ENCODE peak calls at places on chromosome 11, in seven cellular contexts. X is OCI-LY7, Y is GM23338, I is neural progenitor cell, Q is HCT116, J is SK-N-SH, R is MM.1S. H is an unnamed sample.
A peak's percentile ranks its signal among the peaks of the same experiment; 100 is the strongest.

GRCh38 chr11:125163431-125164011 is 1.0 kb upstream of the PKNOX2 start:
- DNase-seq in X (no peak), Y (peak; percentile 69), I (peak; percentile 86), Q (no peak), J (no peak), R (no peak), H (no peak)

GRCh38 chr11:11620251-11620965 is 1.4 kb downstream of the GALNT18 start:
- DNase-seq in X (no peak), Y (peak; percentile 66), I (peak; percentile 67), Q (peak; percentile 47), J (peak; percentile 70), R (no peak), H (peak; percentile 60)

GRCh38 chr11:86069408-86070086 is 663 bp upstream of the PICALM start:
- DNase-seq in X (peak; percentile 53), Y (peak; percentile 79), I (no peak), Q (peak; percentile 54), J (peak; percentile 22), R (no peak), H (peak; percentile 73)

GRCh38 chr11:6667733-6668374 is 12.2 kb upstream of the DCHS1 start:
- DNase-seq in X (peak; percentile 53), Y (peak; percentile 77), I (peak; percentile 27), Q (peak; percentile 38), J (no peak), R (peak; percentile 47), H (no peak)

GRCh38 chr11:9565822-9566560 is 7.5 kb upstream of the WEE1 start:
- DNase-seq in X (no peak), Y (peak; percentile 85), I (peak; percentile 90), Q (peak; percentile 100), J (peak; percentile 16), R (peak; percentile 74), H (peak; percentile 92)

GRCh38 chr11:85845052-85845631 is 10.0 kb upstream of the CCDC83 start:
- DNase-seq in X (no peak), Y (no peak), I (no peak), Q (no peak), J (no peak), R (no peak), H (no peak)

GRCh38 chr11:77411238-77411637 is 62.7 kb downstream of the PAK1 start:
- DNase-seq in X (no peak), Y (peak; percentile 37), I (peak; percentile 32), Q (no peak), J (no peak), R (peak; percentile 30), H (peak; percentile 11)

GRCh38 chr11:27694992-27695391 is 5.3 kb downstream of the BDNF start:
- DNase-seq in X (peak; percentile 16), Y (peak; percentile 39), I (peak; percentile 34), Q (no peak), J (peak; percentile 14), R (no peak), H (peak; percentile 14)

GRCh38 chr11:70908223-70908622 is 344.2 kb downstream of the SHANK2 start:
- DNase-seq in X (no peak), Y (no peak), I (no peak), Q (no peak), J (no peak), R (no peak), H (no peak)

GRCh38 chr11:47186076-47186936 is at the start of gene PACSIN3:
- DNase-seq in X (no peak), Y (peak; percentile 62), I (peak; percentile 75), Q (no peak), J (peak; percentile 92), R (peak; percentile 43), H (peak; percentile 82)

GRCh38 chr11:133579165-133580031 is 47.1 kb upstream of the OPCML start:
- DNase-seq in X (no peak), Y (peak; percentile 69), I (peak; percentile 55), Q (no peak), J (peak; percentile 78), R (no peak), H (no peak)

GRCh38 chr11:35567737-35568465 is 42.5 kb upstream of the PAMR1 start:
- DNase-seq in X (no peak), Y (no peak), I (no peak), Q (no peak), J (no peak), R (no peak), H (no peak)

GRCh38 chr11:69965821-69966582 is 112.1 kb upstream of the ANO1 start:
- DNase-seq in X (no peak), Y (no peak), I (no peak), Q (no peak), J (no peak), R (no peak), H (peak; percentile 74)

GRCh38 chr11:110471315-110471714 is 41.6 kb downstream of the FDX1 start:
- DNase-seq in X (no peak), Y (no peak), I (no peak), Q (no peak), J (no peak), R (no peak), H (no peak)

GRCh38 chr11:115132829-115133228 is 371.4 kb downstream of the CADM1 start:
- DNase-seq in X (peak; percentile 14), Y (peak; percentile 25), I (no peak), Q (no peak), J (no peak), R (no peak), H (peak; percentile 23)

GRCh38 chr11:118608268-118609214 is 1.1 kb downstream of the PHLDB1 start:
- DNase-seq in X (no peak), Y (no peak), I (peak; percentile 54), Q (no peak), J (peak; percentile 74), R (no peak), H (peak; percentile 81)

GRCh38 chr11:68661697-68662603 is 22.4 kb upstream of the GAL start:
- DNase-seq in X (no peak), Y (no peak), I (no peak), Q (no peak), J (peak; percentile 94), R (no peak), H (no peak)

GRCh38 chr11:86151188-86152005 is 82.5 kb upstream of the PICALM start:
- DNase-seq in X (no peak), Y (no peak), I (peak; percentile 39), Q (no peak), J (no peak), R (peak; percentile 26), H (peak; percentile 52)

GRCh38 chr11:76371170-76371569 is 9.8 kb downstream of the THAP12 start:
- DNase-seq in X (no peak), Y (no peak), I (no peak), Q (peak; percentile 28), J (no peak), R (no peak), H (peak; percentile 63)

GRCh38 chr11:2743427-2744110 is 43.8 kb upstream of the KCNQ1OT1 start:
- DNase-seq in X (no peak), Y (no peak), I (no peak), Q (no peak), J (no peak), R (no peak), H (no peak)

GRCh38 chr11:71404209-71404608 is 44.0 kb downstream of the DHCR7 start:
- DNase-seq in X (no peak), Y (no peak), I (no peak), Q (no peak), J (no peak), R (no peak), H (no peak)

GRCh38 chr11:86288776-86289507 is 13.1 kb upstream of the HIKESHI start:
- DNase-seq in X (no peak), Y (no peak), I (no peak), Q (no peak), J (no peak), R (no peak), H (no peak)

GRCh38 chr11:62726156-62727006 is 876 bp downstream of the HNRNPUL2 start:
- DNase-seq in X (peak; percentile 37), Y (no peak), I (no peak), Q (no peak), J (no peak), R (no peak), H (no peak)

GRCh38 chr11:76859708-76860233 is 947 bp upstream of the ACER3 start:
- DNase-seq in X (no peak), Y (peak; percentile 10), I (no peak), Q (no peak), J (no peak), R (no peak), H (no peak)

GRCh38 chr11:94769897-94770296 is 1.7 kb downstream of the AMOTL1 start:
- DNase-seq in X (no peak), Y (no peak), I (no peak), Q (no peak), J (no peak), R (no peak), H (no peak)

GRCh38 chr11:111982019-111982464 is 43.2 kb upstream of the DLAT start:
- DNase-seq in X (peak; percentile 77), Y (peak; percentile 96), I (peak; percentile 84), Q (peak; percentile 31), J (peak; percentile 44), R (peak; percentile 79), H (peak; percentile 89)

GRCh38 chr11:95917188-95918036 is 6.5 kb downstream of the MTMR2 start:
- DNase-seq in X (no peak), Y (no peak), I (no peak), Q (no peak), J (peak; percentile 24), R (no peak), H (peak; percentile 39)

GRCh38 chr11:45285931-45286632 is at the start of gene SYT13:
- DNase-seq in X (no peak), Y (peak; percentile 92), I (peak; percentile 90), Q (no peak), J (peak; percentile 87), R (no peak), H (peak; percentile 89)

DNA sequence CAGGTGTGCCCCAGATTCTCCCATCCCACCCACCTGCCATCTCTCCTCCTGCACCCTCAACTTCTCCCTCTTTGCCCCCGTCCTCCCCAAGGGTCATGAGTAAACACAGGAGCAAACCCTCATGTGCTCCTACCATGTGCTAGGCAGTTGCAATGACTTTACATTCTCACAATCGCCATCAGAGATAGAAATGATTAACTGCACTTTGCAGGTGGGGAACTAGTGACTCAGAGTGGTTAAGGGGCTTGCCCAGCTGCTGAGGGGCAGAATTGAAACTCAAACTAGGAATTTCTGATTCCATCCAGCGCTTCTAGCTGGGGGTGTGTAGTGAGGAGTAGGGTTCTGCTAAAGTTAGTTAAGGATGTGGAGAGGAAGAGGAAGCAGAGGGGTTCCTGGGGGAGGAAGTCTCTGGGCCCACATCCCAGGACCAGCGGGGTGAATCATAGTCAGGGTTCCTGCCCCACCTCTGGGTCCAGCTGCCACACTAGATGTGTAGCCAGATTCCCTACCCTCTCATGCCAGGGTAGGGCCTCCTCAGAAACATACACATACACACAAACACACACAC is 16.0 kb upstream of the PRG2 start:
- DNase-seq in X (no peak), Y (no peak), I (no peak), Q (no peak), J (no peak), R (no peak), H (no peak)
- H3K27ac ChIP-seq in X (no peak overlapping the region), Y (no peak overlapping the region), I (no peak overlapping the region), Q (no peak overlapping the region), J (no peak overlapping the region), R (no peak overlapping the region), H (no peak overlapping the region)

GRCh38 chr11:129947474-129947873 is 52.1 kb upstream of the NFRKB start:
- DNase-seq in X (peak; percentile 96), Y (peak; percentile 71), I (peak; percentile 9), Q (no peak), J (no peak), R (no peak), H (no peak)
- TF ChIP-seq CTCF in X (peak; percentile 82), Y (peak; percentile 40), I (peak; percentile 4), Q (no peak), J (no peak), R (no peak), H (no peak)

GRCh38 chr11:58618215-58618614 is 4.2 kb upstream of the CNTF start:
- DNase-seq in X (peak; percentile 12), Y (peak; percentile 24), I (peak; percentile 24), Q (no peak), J (no peak), R (no peak), H (no peak)
- TF ChIP-seq EZH2phosphoT487 in X (no peak), Y (no peak), I (no peak), Q (no peak), J (no peak), R (no peak), H (no peak)

GRCh38 chr11:121936781-121937447 is 179.1 kb downstream of the BLID start:
- DNase-seq in X (no peak), Y (no peak), I (no peak), Q (no peak), J (no peak), R (no peak), H (no peak)
- H3K27ac ChIP-seq in X (no peak overlapping the region), Y (no peak overlapping the region), I (no peak overlapping the region), Q (no peak overlapping the region), J (no peak overlapping the region), R (no peak overlapping the region), H (peak overlapping the region; percentile 71)

H was measured in hepatocyte.